ENCODE peak calls at places on chromosomes 12 and 14, in four cellular contexts. V, D, I and Z are unnamed samples.

GRCh38 chr12:102483466-102483865 is 3.1 kb upstream of the IGF1 start:
- DNase-seq in V (no peak), I (no peak), D (no peak), Z (no peak)

GRCh38 chr12:28351414-28351813 is 161.2 kb downstream of the CCDC91 start:
- DNase-seq in V (no peak), D (no peak), I (no peak), Z (no peak)

GRCh38 chr12:131011165-131012079 is 57.7 kb downstream of the ADGRD1 start:
- DNase-seq in D (no peak), V (no peak), I (no peak), Z (no peak)

GRCh38 chr12:92036771-92037453 is 108.7 kb downstream of the BTG1 start:
- DNase-seq in I (no peak), V (peak; percentile 94), D (peak; percentile 37), Z (no peak)

GRCh38 chr12:51132693-51133092 is 40.2 kb downstream of the TFCP2 start:
- DNase-seq in D (no peak), I (no peak), V (peak; percentile 8), Z (no peak)

GRCh38 chr12:107684990-107685359 is 624 bp upstream of the PWP1 start:
- DNase-seq in D (peak; percentile 11), V (peak; percentile 39), I (no peak), Z (no peak)

GRCh38 chr12:22743700-22744099 is 118.7 kb downstream of the ETNK1 start:
- DNase-seq in I (no peak), V (no peak), D (no peak), Z (no peak)

GRCh38 chr12:5439333-5439732 is 7.4 kb downstream of the NTF3 start:
- DNase-seq in I (no peak), V (no peak), D (no peak), Z (no peak)

GRCh38 chr14:28681681-28682080 is 84.9 kb upstream of the FOXG1 start:
- DNase-seq in I (no peak), D (no peak), V (no peak), Z (no peak)

GRCh38 chr12:26441434-26441833 is 246.1 kb downstream of the SSPN start:
- DNase-seq in D (no peak), I (no peak), V (no peak), Z (no peak)

GRCh38 chr14:57346741-57347140 is 43.6 kb upstream of the NAA30 start:
- DNase-seq in D (no peak), I (no peak), V (no peak), Z (no peak)

GRCh38 chr12:132560421-132560830 is 50.0 kb downstream of the LRCOL1 start:
- DNase-seq in V (no peak), I (no peak), D (peak; percentile 27), Z (no peak)

GRCh38 chr12:120012067-120012621 is 23.1 kb downstream of the BICDL1 start:
- DNase-seq in I (no peak), D (peak; percentile 34), V (peak; percentile 11), Z (no peak)

GRCh38 chr14:61973981-61974380 is 211.8 kb downstream of the SNAPC1 start:
- DNase-seq in V (peak; percentile 33), I (no peak), D (peak; percentile 32), Z (no peak)

GRCh38 chr14:94174622-94175402 is 690 bp downstream of the PPP4R4 start:
- DNase-seq in D (no peak), V (no peak), I (peak; percentile 26), Z (no peak)

GRCh38 chr14:53882684-53883083 is 73.9 kb downstream of the BMP4 start:
- DNase-seq in I (no peak), D (no peak), V (no peak), Z (no peak)

GRCh38 chr14:22390195-22390594 is 198.8 kb downstream of the DAD1 start:
- DNase-seq in D (no peak), I (no peak), V (no peak), Z (no peak)

GRCh38 chr14:89445252-89445973 is 28.4 kb upstream of the FOXN3 start:
- DNase-seq in I (no peak), D (no peak), V (no peak), Z (no peak)

GRCh38 chr12:63823040-63823439 is 21.5 kb upstream of the SRGAP1 start:
- DNase-seq in D (no peak), V (no peak), I (no peak), Z (no peak)

GRCh38 chr14:74985806-74986205 is 16.9 kb upstream of the EIF2B2 start:
- DNase-seq in I (no peak), V (no peak), D (no peak), Z (no peak)

GRCh38 chr12:47408171-47408871 is 297.5 kb downstream of the RPAP3 start:
- DNase-seq in D (peak; percentile 69), V (no peak), I (no peak), Z (no peak)

GRCh38 chr14:41830679-41831078 is 224.0 kb downstream of the LRFN5 start:
- DNase-seq in I (no peak), V (peak; percentile 69), D (peak; percentile 60), Z (no peak)

GRCh38 chr14:104992501-104992900 is 6.9 kb downstream of the CLBA1 start:
- DNase-seq in D (no peak), V (no peak), I (no peak), Z (no peak)

GRCh38 chr12:124509676-124510300 is 57.6 kb downstream of the NCOR2 start:
- DNase-seq in D (peak; percentile 89), I (peak; percentile 73), V (peak; percentile 87), Z (peak; percentile 23)

GRCh38 chr14:23171251-23171975 is 12.0 kb downstream of the SLC7A8 start:
- DNase-seq in D (peak; percentile 95), I (no peak), V (no peak), Z (no peak)

GRCh38 chr14:24366664-24367505 is 1.1 kb upstream of the NFATC4 start:
- DNase-seq in I (peak; percentile 97), V (peak; percentile 96), D (peak; percentile 75), Z (peak; percentile 35)

GRCh38 chr14:62289471-62289870 is 527.3 kb downstream of the SNAPC1 start:
- DNase-seq in V (no peak), I (no peak), D (peak; percentile 55), Z (no peak)

GRCh38 chr12:3202734-3203446 is 125.7 kb downstream of the TSPAN9 start:
- DNase-seq in V (peak; percentile 39), D (peak; percentile 23), I (peak; percentile 77), Z (no peak)

GRCh38 chr14:105229099-105229655 is 19.2 kb upstream of the BTBD6 start:
- DNase-seq in V (no peak), I (no peak), D (no peak), Z (no peak)

GRCh38 chr12:100671396-100672074 is 98.1 kb downstream of the GAS2L3 start:
- DNase-seq in D (no peak), V (no peak), I (no peak), Z (no peak)

GRCh38 chr14:104095426-104096310 is 10.2 kb downstream of the ASPG start:
- DNase-seq in V (no peak), I (no peak), D (no peak), Z (no peak)